ENCODE peak calls at places on chromosomes 13 and 19, in ten cellular contexts. D, Q, Y, G, K, X, A, Z, E and L are unnamed samples. For H3K36me3 and H3K4me1, the result is how much of the 10 kb centered on the place peaks cover.

GRCh38 chr13:48625396-48626076 is 28.2 kb upstream of the CYSLTR2 start:
- DNase-seq in A (no peak), X (no peak), Z (no peak), D (no peak), Y (no peak), K (no peak), G (no peak), Q (no peak), E (no peak), L (no peak)

GRCh38 chr13:97977376-97977705 is 23.9 kb downstream of the IPO5 start:
- DNase-seq in Y (no peak), G (no peak), X (no peak), E (no peak), D (no peak), A (no peak), Q (no peak), K (no peak), Z (no peak), L (peak)

GRCh38 chr13:86932935-86933334 is 738.2 kb upstream of the SLITRK5 start:
- DNase-seq in Q (no peak), Y (peak), Z (no peak), A (no peak), K (no peak), D (no peak), E (no peak), X (no peak), G (no peak), L (no peak)

GRCh38 chr19:45467456-45468158 is at the start of gene FOSB:
- DNase-seq in A (peak), K (peak), Q (peak), E (peak), Y (peak), D (peak), Z (peak), G (peak), X (peak), L (peak)

GRCh38 chr19:44796701-44797115 is 12.2 kb upstream of the BCAM start:
- DNase-seq in E (no peak), Q (no peak), D (no peak), G (peak), Y (peak), Z (no peak), A (no peak), K (peak), X (no peak), L (no peak)

GRCh38 chr19:51821921-51822716 is 27.2 kb downstream of the FPR3 start:
- DNase-seq in Q (no peak), X (no peak), K (no peak), E (no peak), G (no peak), D (no peak), A (no peak), Z (peak), Y (no peak), L (no peak)

GRCh38 chr19:36121486-36122124 is 6.3 kb downstream of the TBCB start:
- DNase-seq in Z (no peak), K (no peak), X (no peak), E (no peak), Y (no peak), Q (no peak), G (no peak), D (no peak), A (no peak), L (no peak)

GRCh38 chr19:24046550-24046949 is 40.4 kb upstream of the ZNF254 start:
- DNase-seq in A (no peak), G (no peak), K (no peak), Z (no peak), X (no peak), Y (no peak), Q (no peak), D (no peak), E (no peak), L (no peak)

GRCh38 chr19:46721269-46722003 is 4.5 kb upstream of the PRKD2 start:
- DNase-seq in X (no peak), Z (peak), K (no peak), D (no peak), G (no peak), E (no peak), Q (no peak), A (no peak), Y (peak), L (no peak)

GRCh38 chr13:113044431-113045114 is 61.0 kb upstream of the F7 start:
- DNase-seq in Z (peak), A (no peak), E (no peak), X (no peak), K (no peak), Q (no peak), Y (no peak), D (no peak), G (no peak), L (no peak)

GRCh38 chr13:113489549-113490495 is 689 bp downstream of the DCUN1D2 start:
- DNase-seq in Y (no peak), K (no peak), A (no peak), X (no peak), G (no peak), Z (peak), E (peak), Q (no peak), D (peak), L (peak)

GRCh38 chr19:13154911-13155471 is 4.8 kb downstream of the IER2 start:
- DNase-seq in D (peak), X (peak), Y (peak), G (peak), E (peak), K (peak), A (peak), Q (peak), Z (peak), L (peak)

GRCh38 chr19:17079710-17080440 is 4.3 kb downstream of the MYO9B start:
- DNase-seq in E (peak), A (peak), K (peak), D (peak), Q (peak), Y (peak), Z (peak), X (peak), G (no peak), L (peak)

GRCh38 chr19:51807111-51807701 is 12.2 kb downstream of the FPR3 start:
- DNase-seq in G (no peak), K (no peak), X (no peak), A (no peak), Z (peak), Y (no peak), E (no peak), D (no peak), Q (no peak), L (no peak)

GRCh38 chr19:35673121-35673804 is 6.9 kb downstream of the UPK1A start:
- DNase-seq in Y (peak), X (peak), Q (peak), G (no peak), Z (peak), K (no peak), E (no peak), D (no peak), A (no peak), L (peak)

GRCh38 chr13:101708115-101708514 is 255.6 kb downstream of the ITGBL1 start:
- DNase-seq in D (no peak), Z (no peak), Y (no peak), G (no peak), A (no peak), E (no peak), Q (no peak), K (no peak), X (no peak), L (no peak)

GRCh38 chr13:110626510-110626909 is 11.2 kb downstream of the NAXD start:
- DNase-seq in Y (no peak), E (no peak), A (no peak), D (no peak), X (no peak), Z (no peak), Q (no peak), K (no peak), G (no peak), L (no peak)

GRCh38 chr13:110625771-110626321 is 10.5 kb downstream of the NAXD start:
- DNase-seq in D (no peak), K (no peak), Q (peak), G (no peak), Y (no peak), A (no peak), E (peak), X (no peak), Z (no peak), L (peak)

GRCh38 chr13:110627761-110628476 is 12.6 kb downstream of the NAXD start:
- DNase-seq in K (no peak), A (no peak), Y (no peak), G (no peak), X (no peak), Z (no peak), Q (no peak), D (no peak), E (no peak), L (no peak)

GRCh38 chr13:110628477-110628793 is 13.1 kb downstream of the NAXD start:
- DNase-seq in D (no peak), A (no peak), X (no peak), Q (no peak), G (no peak), Z (no peak), Y (no peak), E (no peak), K (no peak), L (no peak)

GRCh38 chr13:110627351-110627750 is 12.0 kb downstream of the NAXD start:
- DNase-seq in K (no peak), A (no peak), D (no peak), X (no peak), E (no peak), Y (no peak), Q (no peak), G (no peak), Z (no peak), L (no peak)
- H3K36me3 ChIP-seq in K (half or more), A (under half), D (under half), X (under half), E (under half), Y (under half), Q (under half), G (under half), Z (under half), L (under half)

GRCh38 chr13:94479559-94480095 is at the start of gene DCT:
- DNase-seq in Y (peak), G (no peak), E (no peak), K (no peak), A (no peak), D (no peak), X (no peak), Q (no peak), Z (no peak), L (no peak)
- H3K4me1 ChIP-seq in Y (under half), G (under half), E (under half), K (under half), A (under half), D (under half), X (under half), Q (under half), Z (under half), L (under half)

GRCh38 chr19:48720251-48720612 is 707 bp upstream of the MAMSTR start:
- DNase-seq in A (no peak), X (no peak), Z (no peak), Y (no peak), Q (no peak), G (no peak), D (no peak), E (no peak), K (no peak), L (no peak)
- H3K4me3 ChIP-seq in A (no peak), X (peak), Z (peak), Y (peak), Q (peak), G (peak), D (no peak), E (no peak), K (peak), L (no peak)

GRCh38 chr13:39734952-39735351 is 79.5 kb downstream of the COG6 start:
- DNase-seq in G (no peak), K (no peak), E (no peak), X (no peak), D (no peak), Z (no peak), A (no peak), Q (no peak), Y (no peak), L (no peak)

GRCh38 chr13:39729161-39729560 is 73.7 kb downstream of the COG6 start:
- DNase-seq in A (no peak), Y (no peak), D (no peak), Z (no peak), X (no peak), E (no peak), G (no peak), K (no peak), Q (no peak), L (no peak)
- H3K36me3 ChIP-seq in A (under half), Y (under half), D (under half), Z (under half), X (under half), E (under half), G (under half), K (half or more), Q (under half), L (under half)

GRCh38 chr13:50452761-50453160 is 390.7 kb downstream of the DLEU7 start:
- DNase-seq in Z (no peak), A (no peak), G (no peak), Q (no peak), D (no peak), K (no peak), Y (no peak), X (no peak), E (no peak), L (no peak)
- H3K4me1 ChIP-seq in Z (under half), A (under half), G (under half), Q (under half), D (under half), K (under half), Y (under half), X (under half), E (under half), L (under half)

DNA sequence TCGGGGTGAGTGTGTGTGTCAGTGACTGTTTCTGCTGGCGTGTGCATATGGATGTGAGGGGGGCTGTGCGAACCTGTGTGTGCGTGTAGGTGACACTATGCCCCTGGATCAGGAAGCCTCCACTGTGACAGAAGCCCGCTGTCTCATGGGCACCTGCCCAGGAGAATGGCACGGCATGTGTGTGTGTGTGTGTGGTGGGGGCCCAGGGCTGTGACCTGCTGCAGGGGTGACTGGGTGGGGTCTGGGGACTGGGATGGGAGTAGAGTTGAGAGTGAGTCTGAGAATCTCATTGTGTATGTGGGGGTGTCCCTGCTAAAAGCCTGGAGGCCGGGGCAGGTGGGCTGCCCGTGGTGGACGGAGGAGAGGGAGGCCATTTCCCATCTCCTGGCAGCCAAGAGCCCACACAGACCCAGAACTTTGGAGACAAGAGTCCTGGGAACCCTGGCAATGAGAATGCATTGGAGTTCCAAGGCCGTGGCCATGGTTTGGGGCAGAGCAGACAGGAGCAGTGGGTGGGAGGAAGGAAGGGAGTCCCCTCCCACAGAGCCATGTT is 6.4 kb upstream of the TPM4 start:
- DNase-seq in Y (no peak), Z (no peak), X (no peak), K (no peak), Q (peak), G (no peak), E (no peak), D (no peak), A (no peak), L (no peak)
- H3K4me3 ChIP-seq in Y (no peak), Z (peak), X (peak), K (peak), Q (no peak), G (no peak), E (peak), D (peak), A (peak), L (no peak)

DNA sequence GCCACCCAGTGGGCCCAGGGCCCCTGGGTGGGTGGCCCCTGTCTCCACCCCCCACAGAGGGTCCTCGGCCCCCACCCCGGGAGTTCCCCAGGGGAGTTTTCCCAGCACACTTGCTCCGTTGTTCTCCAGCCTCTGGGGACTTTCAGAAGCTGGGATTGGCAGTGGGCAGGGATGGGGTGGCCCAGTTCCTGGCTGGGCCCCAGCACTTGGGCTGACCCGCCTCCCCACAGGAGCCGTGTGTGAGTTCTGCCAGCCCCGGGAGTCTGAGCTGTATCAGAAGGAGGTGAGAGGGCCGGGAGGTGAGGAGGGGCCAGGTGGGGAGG is 2.0 kb upstream of the SPIB start:
- DNase-seq in G (no peak), Q (no peak), Y (no peak), Z (no peak), X (no peak), E (no peak), K (no peak), D (no peak), A (no peak), L (no peak)
- H3K36me3 ChIP-seq in G (under half), Q (under half), Y (under half), Z (under half), X (under half), E (under half), K (under half), D (under half), A (under half), L (under half)

GRCh38 chr19:1068111-1069001 is 1.4 kb downstream of the ARHGAP45 start:
- DNase-seq in Z (no peak), D (peak), K (peak), Y (no peak), X (no peak), Q (peak), G (no peak), A (peak), E (peak), L (no peak)

GRCh38 chr19:1066251-1066747 is 668 bp upstream of the ARHGAP45 start:
- DNase-seq in K (no peak), D (no peak), A (no peak), Q (peak), X (no peak), Z (no peak), G (no peak), E (peak), Y (peak), L (no peak)

GRCh38 chr19:1065606-1066109 is 1.3 kb upstream of the ARHGAP45 start:
- DNase-seq in D (no peak), G (no peak), K (no peak), E (peak), Z (no peak), Q (peak), A (no peak), X (peak), Y (no peak), L (peak)

GRCh38 chr19:1067341-1068103 is 555 bp downstream of the ARHGAP45 start:
- DNase-seq in Y (no peak), Q (peak), E (no peak), D (peak), K (no peak), G (no peak), X (no peak), A (peak), Z (no peak), L (no peak)

DNA sequence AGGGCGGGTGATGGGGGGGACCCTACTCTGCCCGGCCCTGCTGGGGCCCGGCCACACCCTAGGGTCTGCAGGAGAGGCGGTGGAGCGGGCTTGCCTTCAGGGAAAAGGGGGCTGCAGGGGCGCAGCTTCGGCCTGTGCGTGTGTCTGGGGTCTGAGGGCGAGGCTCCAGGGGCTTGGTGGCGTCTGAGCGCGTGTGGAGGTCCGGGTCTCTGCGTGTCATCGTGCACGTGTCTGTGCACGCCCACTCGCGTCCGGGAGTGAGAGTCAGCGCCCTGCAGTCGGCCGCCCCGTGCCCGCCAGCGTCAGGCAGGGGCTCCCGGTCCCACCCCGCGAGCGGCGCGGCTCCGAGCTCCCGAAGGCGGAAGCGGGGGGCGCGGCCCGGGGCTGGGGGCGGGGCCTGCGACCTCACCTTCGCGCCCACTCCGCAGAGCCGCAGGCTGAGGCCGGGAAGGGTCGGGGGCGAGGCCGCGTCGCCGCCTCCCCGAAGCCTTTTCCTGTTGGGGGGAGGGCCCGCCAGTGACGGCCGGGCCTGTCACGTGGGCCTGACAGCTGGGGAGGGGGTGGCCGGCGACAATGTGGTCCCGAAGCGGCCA is at the start of gene ARHGAP45:
- DNase-seq in Q (peak), G (no peak), D (peak), E (peak), Z (peak), X (no peak), A (peak), K (peak), Y (peak), L (peak)
- H3K4me1 ChIP-seq in Q (under half), G (under half), D (half or more), E (under half), Z (under half), X (under half), A (half or more), K (under half), Y (under half), L (under half)

DNA sequence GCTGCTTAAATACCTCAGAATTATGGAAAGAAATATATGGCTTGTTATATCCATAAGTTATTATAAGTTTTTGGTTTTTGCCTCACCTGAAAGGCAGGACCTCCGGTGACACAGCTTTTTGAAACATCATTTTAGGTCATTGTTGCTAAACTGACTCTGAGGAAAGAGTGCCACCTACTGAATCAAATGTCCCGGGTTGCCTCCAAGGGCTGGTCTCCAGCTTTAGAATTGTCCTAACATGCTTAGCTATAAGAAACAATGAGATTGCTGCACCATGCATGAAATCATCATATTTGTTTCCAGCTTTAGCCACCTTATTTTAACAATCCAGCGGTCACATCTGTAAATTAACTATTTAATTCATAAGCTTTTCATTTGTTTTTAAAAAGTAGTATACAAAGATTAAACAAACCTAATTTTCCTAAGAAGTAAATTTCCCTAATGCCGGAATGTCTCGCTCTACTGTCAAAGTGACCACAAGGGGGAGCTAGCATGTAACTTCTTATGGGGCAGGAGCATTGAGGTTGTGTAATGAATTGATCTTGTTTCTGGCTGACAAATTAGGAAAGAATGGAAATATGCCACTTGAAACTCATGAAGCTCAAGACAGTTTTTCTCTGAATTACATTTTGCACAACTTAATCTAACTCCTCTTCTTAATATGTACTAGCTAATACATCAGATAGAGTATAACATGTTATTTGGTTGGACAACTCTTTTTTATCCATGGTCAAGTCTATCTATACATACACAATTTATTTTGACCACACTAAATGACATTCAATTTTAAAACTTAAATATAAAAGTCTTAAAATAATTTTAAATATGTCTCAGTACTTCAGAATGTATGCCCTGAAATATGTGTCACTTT is 6.7 kb upstream of the PCDH17 start:
- DNase-seq in Q (no peak), G (peak), D (no peak), A (no peak), E (no peak), Y (peak), Z (peak), X (no peak), K (peak), L (peak)
- H3K4me3 ChIP-seq in Q (no peak), G (no peak), D (no peak), A (no peak), E (no peak), Y (peak), Z (no peak), X (no peak), K (no peak), L (no peak)